ENCODE peak calls at places on chromosomes 13 and 19, in eight cellular contexts. A, X, C, E, Z, F, T and Y are unnamed samples.

GRCh38 chr13:23510979-23511735 is 59.1 kb upstream of the TNFRSF19 start:
- DNase-seq in Z (no peak), A (no peak), X (no peak), C (peak), F (peak), T (peak), E (peak), Y (no peak)

GRCh38 chr19:29909545-29909944 is 32.5 kb upstream of the URI1 start:
- DNase-seq in E (no peak), A (no peak), X (no peak), Z (no peak), C (no peak), F (no peak), T (no peak), Y (no peak)

GRCh38 chr13:51800456-51800855 is 3.5 kb downstream of the DHRS12 start:
- DNase-seq in X (no peak), E (no peak), C (no peak), F (no peak), Z (no peak), T (no peak), A (no peak), Y (no peak)

GRCh38 chr19:30637926-30638325 is 265.7 kb downstream of the ZNF536 start:
- DNase-seq in Z (no peak), F (no peak), X (no peak), T (no peak), E (no peak), C (no peak), A (no peak), Y (no peak)

GRCh38 chr19:4061178-4061682 is 5.5 kb downstream of the ZBTB7A start:
- DNase-seq in E (no peak), T (peak), F (no peak), C (peak), A (no peak), X (peak), Z (peak), Y (peak)

GRCh38 chr19:54209058-54209747 is 8.5 kb downstream of the RPS9 start:
- DNase-seq in E (no peak), A (no peak), F (no peak), T (no peak), X (no peak), Z (no peak), C (peak), Y (no peak)

GRCh38 chr13:112714772-112715569 is 25.1 kb downstream of the ATP11A start:
- DNase-seq in Z (peak), T (no peak), F (no peak), E (no peak), A (no peak), C (no peak), X (no peak), Y (no peak)

GRCh38 chr13:97284558-97284957 is 62.4 kb downstream of the MBNL2 start:
- DNase-seq in C (no peak), Z (no peak), E (no peak), A (no peak), X (no peak), F (no peak), T (no peak), Y (no peak)

GRCh38 chr13:24271611-24272451 is 37.5 kb upstream of the C1QTNF9 start:
- DNase-seq in A (peak), T (peak), X (peak), C (no peak), Z (peak), F (peak), E (no peak), Y (peak)

GRCh38 chr13:112783946-112784500 is 94.2 kb downstream of the ATP11A start:
- DNase-seq in F (no peak), E (no peak), C (no peak), Z (peak), T (no peak), X (no peak), A (no peak), Y (peak)

GRCh38 chr13:114049026-114049425 is 75.2 kb upstream of the C13orf46 start:
- DNase-seq in T (no peak), E (no peak), A (peak), F (no peak), C (no peak), Z (no peak), X (no peak), Y (no peak)

GRCh38 chr13:25149670-25150069 is 22.4 kb downstream of the AMER2 start:
- DNase-seq in E (no peak), T (no peak), A (no peak), F (no peak), Z (no peak), C (no peak), X (no peak), Y (no peak)

GRCh38 chr19:9507285-9507684 is 8.9 kb upstream of the ZNF560 start:
- DNase-seq in X (no peak), F (no peak), Z (no peak), T (no peak), A (no peak), E (no peak), C (no peak), Y (no peak)

GRCh38 chr13:72194531-72194930 is 327.5 kb upstream of the DACH1 start:
- DNase-seq in Z (no peak), X (no peak), C (no peak), T (no peak), F (no peak), E (no peak), A (no peak), Y (no peak)

GRCh38 chr13:70523622-70524021 is 415.4 kb upstream of the KLHL1 start:
- DNase-seq in A (no peak), T (no peak), E (no peak), X (no peak), F (peak), Z (no peak), C (no peak), Y (no peak)

GRCh38 chr13:46119883-46120614 is 15.2 kb upstream of the CPB2 start:
- DNase-seq in T (peak), Z (no peak), C (peak), E (no peak), F (peak), A (no peak), X (no peak), Y (no peak)

GRCh38 chr13:53782400-53783030 is 753.9 kb downstream of the OLFM4 start:
- DNase-seq in F (peak), X (no peak), E (peak), Z (peak), T (peak), C (peak), A (no peak), Y (no peak)

GRCh38 chr13:57633950-57634828 is 2.6 kb downstream of the PCDH17 start:
- DNase-seq in C (no peak), F (no peak), A (no peak), E (no peak), X (no peak), T (peak), Z (no peak), Y (peak)

GRCh38 chr19:2336528-2337328 is 8.2 kb downstream of the SPPL2B start:
- DNase-seq in C (no peak), Z (no peak), X (no peak), F (no peak), E (no peak), T (no peak), A (no peak), Y (no peak)

GRCh38 chr19:3606690-3607289 is at the start of gene TBXA2R:
- DNase-seq in C (peak), E (peak), A (peak), X (peak), F (peak), T (peak), Z (peak), Y (peak)

GRCh38 chr13:113933901-113934300 is 40.0 kb downstream of the C13orf46 start:
- DNase-seq in Z (no peak), T (no peak), X (peak), C (no peak), F (no peak), A (no peak), E (no peak), Y (no peak)

GRCh38 chr13:81051873-81052272 is 710.9 kb upstream of the SPRY2 start:
- DNase-seq in T (no peak), A (no peak), F (peak), Z (no peak), X (no peak), E (no peak), C (no peak), Y (no peak)

GRCh38 chr19:41528106-41528505 is 47.9 kb upstream of the CEACAM21 start:
- DNase-seq in X (no peak), A (no peak), T (no peak), C (peak), Z (no peak), F (no peak), E (no peak), Y (no peak)

GRCh38 chr19:57830071-57830602 is at the start of gene ZNF587B:
- DNase-seq in T (peak), E (peak), X (peak), A (no peak), Z (peak), C (peak), F (peak), Y (peak)

GRCh38 chr13:100565291-100565690 is 23.3 kb downstream of the GGACT start:
- DNase-seq in T (no peak), E (no peak), F (no peak), X (no peak), A (no peak), Z (no peak), C (no peak), Y (no peak)

GRCh38 chr19:43763473-43763939 is 8.7 kb upstream of the SMG9 start:
- DNase-seq in T (no peak), E (no peak), F (no peak), X (no peak), A (no peak), Z (no peak), C (no peak), Y (peak)

GRCh38 chr13:76887070-76887563 is 912 bp upstream of the KCTD12 start:
- DNase-seq in Z (no peak), F (no peak), T (peak), X (peak), E (no peak), C (no peak), A (no peak), Y (peak)

GRCh38 chr19:28426902-28427232 is 786.1 kb downstream of the UQCRFS1 start:
- DNase-seq in X (no peak), A (no peak), T (no peak), Z (no peak), E (no peak), F (no peak), C (no peak), Y (no peak)

GRCh38 chr13:114074671-114075315 is 57.6 kb downstream of the RASA3 start:
- DNase-seq in C (no peak), Z (no peak), F (no peak), T (no peak), X (no peak), E (no peak), A (no peak), Y (no peak)

GRCh38 chr13:73720216-73720840 is 413.9 kb downstream of the KLF12 start:
- DNase-seq in A (no peak), F (no peak), E (no peak), X (no peak), C (no peak), Z (no peak), T (no peak), Y (no peak)
- H3K27ac ChIP-seq in A (no peak), F (no peak), E (no peak), X (no peak), C (no peak), Z (no peak), T (no peak), Y (no peak)

DNA sequence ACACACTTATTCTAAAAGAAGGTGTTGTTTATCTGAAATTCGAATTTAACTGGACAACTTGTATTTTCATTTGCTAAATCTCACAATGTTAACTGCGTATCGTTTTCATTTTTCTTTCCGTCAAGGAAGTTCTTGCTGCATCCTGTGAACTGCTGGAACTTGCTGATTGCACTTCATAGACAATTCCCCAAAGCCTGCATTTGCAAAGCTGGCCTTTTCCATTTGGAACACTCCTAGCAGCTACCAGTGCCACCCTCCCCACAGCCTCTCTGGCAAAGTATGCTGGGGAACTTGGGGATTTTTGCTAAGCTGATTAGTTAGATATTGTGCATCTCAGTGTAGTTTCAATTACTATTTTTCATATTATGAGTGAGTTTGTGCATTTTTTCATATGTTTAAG is 20.4 kb upstream of the ARGLU1 start:
- DNase-seq in X (no peak), F (no peak), A (no peak), Z (no peak), C (no peak), E (no peak), T (no peak), Y (no peak)
- H3K27ac ChIP-seq in X (peak), F (no peak), A (no peak), Z (peak), C (no peak), E (no peak), T (no peak), Y (no peak)

GRCh38 chr19:8393871-8394250 is 3.7 kb downstream of the RAB11B start:
- DNase-seq in E (no peak), A (no peak), F (no peak), C (no peak), T (no peak), Z (no peak), X (no peak), Y (no peak)

GRCh38 chr19:8396185-8396562 is 6.0 kb downstream of the RAB11B start:
- DNase-seq in C (no peak), F (no peak), Z (no peak), T (no peak), X (no peak), A (no peak), E (no peak), Y (no peak)

GRCh38 chr19:8396563-8397203 is 6.5 kb downstream of the RAB11B start:
- DNase-seq in F (peak), T (peak), X (peak), C (peak), Z (peak), A (peak), E (peak), Y (peak)

GRCh38 chr19:8397291-8397690 is 7.1 kb downstream of the RAB11B start:
- DNase-seq in A (no peak), C (no peak), Z (no peak), X (no peak), T (no peak), E (no peak), F (no peak), Y (no peak)

GRCh38 chr19:8395621-8396082 is 5.5 kb downstream of the RAB11B start:
- DNase-seq in E (no peak), X (no peak), T (no peak), C (no peak), F (no peak), Z (no peak), A (no peak), Y (no peak)
- H3K27ac ChIP-seq in E (no peak), X (peak), T (no peak), C (peak), F (no peak), Z (peak), A (no peak), Y (no peak)

GRCh38 chr19:17467471-17468301 is 2.6 kb upstream of the SLC27A1 start:
- DNase-seq in T (no peak), A (no peak), C (no peak), Z (no peak), X (no peak), F (no peak), E (no peak), Y (no peak)

GRCh38 chr19:17469371-17470203 is 737 bp upstream of the SLC27A1 start:
- DNase-seq in A (peak), E (peak), X (peak), Z (peak), F (peak), T (peak), C (peak), Y (peak)

GRCh38 chr19:17469092-17469370 is 1.3 kb upstream of the SLC27A1 start:
- DNase-seq in X (no peak), F (peak), T (no peak), Z (no peak), E (peak), C (no peak), A (no peak), Y (no peak)

GRCh38 chr19:17470204-17470841 is at the start of gene SLC27A1:
- DNase-seq in X (peak), A (peak), E (peak), F (peak), Z (peak), T (peak), C (peak), Y (peak)

GRCh38 chr19:17468302-17469091 is 1.8 kb upstream of the SLC27A1 start:
- DNase-seq in C (no peak), A (no peak), Z (peak), F (no peak), X (peak), E (peak), T (peak), Y (peak)
- H3K27ac ChIP-seq in C (peak), A (peak), Z (peak), F (no peak), X (peak), E (peak), T (peak), Y (peak)

GRCh38 chr19:6894313-6894712 is 6.9 kb downstream of the ADGRE1 start:
- DNase-seq in A (no peak), X (no peak), C (no peak), E (no peak), F (no peak), Z (no peak), T (no peak), Y (no peak)

GRCh38 chr19:6890421-6890913 is 3.1 kb downstream of the ADGRE1 start:
- DNase-seq in A (peak), X (no peak), F (no peak), C (no peak), Z (no peak), E (no peak), T (no peak), Y (no peak)

GRCh38 chr19:6891761-6892385 is 4.5 kb downstream of the ADGRE1 start:
- DNase-seq in E (no peak), Z (no peak), C (no peak), F (no peak), X (no peak), A (no peak), T (no peak), Y (no peak)

GRCh38 chr19:6888967-6889366 is 1.6 kb downstream of the ADGRE1 start:
- DNase-seq in T (no peak), X (no peak), E (no peak), A (no peak), F (no peak), Z (no peak), C (no peak), Y (no peak)

DNA sequence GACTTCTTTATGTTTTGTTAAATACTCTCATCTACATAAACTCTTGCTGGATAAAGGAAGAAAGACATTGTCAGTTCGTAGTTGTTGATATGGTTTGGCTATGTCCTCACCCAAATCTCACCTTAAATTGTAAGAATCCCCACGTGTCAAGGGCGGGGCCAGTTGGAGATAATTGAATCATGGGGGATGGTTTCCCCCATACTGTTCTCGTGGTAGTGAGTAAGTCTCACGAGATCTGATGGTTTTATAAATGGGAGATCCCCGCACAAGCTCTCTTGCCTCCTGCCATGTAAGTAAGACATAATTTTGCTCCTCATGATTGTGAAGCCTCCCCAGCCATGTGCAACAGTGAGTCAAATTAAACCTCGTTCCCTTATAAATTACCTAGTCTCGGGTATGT is 3.6 kb downstream of the ADGRE1 start:
- DNase-seq in Z (no peak), A (peak), X (no peak), E (no peak), C (no peak), T (no peak), F (no peak), Y (no peak)
- H3K27ac ChIP-seq in Z (no peak), A (no peak), X (no peak), E (no peak), C (no peak), T (no peak), F (no peak), Y (no peak)

GRCh38 chr19:1093811-1094553 is 1.2 kb downstream of the POLR2E start:
- DNase-seq in A (no peak), F (no peak), T (no peak), E (no peak), X (no peak), Z (no peak), C (no peak), Y (peak)
- H3K27ac ChIP-seq in A (peak), F (no peak), T (no peak), E (no peak), X (no peak), Z (peak), C (peak), Y (no peak)